ENCODE peak calls at places on chromosomes 5 and 9, in ten cellular contexts. One of them, this sample, is unnamed.

GRCh38 chr5:172107606-172108005 is 80.4 kb downstream of the STK10 start:
- DNase-seq in prostate gland: no peak
- DNase-seq in stomach: no peak
- DNase-seq in H1: no peak
- DNase-seq in GM23338: no peak
- DNase-seq in SJSA1: no peak
- DNase-seq in upper lobe of right lung: no peak
- DNase-seq in ovary: no peak
- DNase-seq in heart left ventricle: no peak
- DNase-seq in right atrium auricular region: no peak
- DNase-seq in this sample: no peak

GRCh38 chr9:93108301-93109041 is 12.5 kb downstream of the CARD19 start:
- DNase-seq in right atrium auricular region: no peak
- DNase-seq in heart left ventricle: no peak
- DNase-seq in ovary: peak
- DNase-seq in prostate gland: no peak
- DNase-seq in upper lobe of right lung: peak
- DNase-seq in H1: no peak
- DNase-seq in stomach: no peak
- DNase-seq in SJSA1: no peak
- DNase-seq in GM23338: no peak
- DNase-seq in this sample: peak

GRCh38 chr9:130607640-130608420 is 28.5 kb downstream of the FUBP3 start:
- DNase-seq in right atrium auricular region: no peak
- DNase-seq in GM23338: no peak
- DNase-seq in H1: no peak
- DNase-seq in upper lobe of right lung: no peak
- DNase-seq in ovary: no peak
- DNase-seq in stomach: no peak
- DNase-seq in SJSA1: no peak
- DNase-seq in prostate gland: no peak
- DNase-seq in heart left ventricle: no peak
- DNase-seq in this sample: no peak

GRCh38 chr5:113212244-113212920 is 222.4 kb downstream of the TSSK1B start:
- DNase-seq in prostate gland: no peak
- DNase-seq in upper lobe of right lung: no peak
- DNase-seq in heart left ventricle: peak
- DNase-seq in SJSA1: peak
- DNase-seq in right atrium auricular region: no peak
- DNase-seq in H1: no peak
- DNase-seq in GM23338: no peak
- DNase-seq in ovary: peak
- DNase-seq in stomach: no peak
- DNase-seq in this sample: no peak

GRCh38 chr5:62005551-62005950 is 300.5 kb upstream of the KIF2A start:
- DNase-seq in stomach: no peak
- DNase-seq in upper lobe of right lung: no peak
- DNase-seq in ovary: no peak
- DNase-seq in right atrium auricular region: no peak
- DNase-seq in heart left ventricle: no peak
- DNase-seq in prostate gland: no peak
- DNase-seq in GM23338: no peak
- DNase-seq in SJSA1: no peak
- DNase-seq in H1: no peak
- DNase-seq in this sample: no peak

GRCh38 chr5:134992148-134992547 is 24.4 kb downstream of the CATSPER3 start:
- DNase-seq in GM23338: no peak
- DNase-seq in SJSA1: no peak
- DNase-seq in right atrium auricular region: no peak
- DNase-seq in heart left ventricle: no peak
- DNase-seq in ovary: no peak
- DNase-seq in upper lobe of right lung: no peak
- DNase-seq in stomach: no peak
- DNase-seq in prostate gland: no peak
- DNase-seq in H1: no peak
- DNase-seq in this sample: no peak

GRCh38 chr9:116990592-116990991 is 303.5 kb downstream of the TRIM32 start:
- DNase-seq in upper lobe of right lung: no peak
- DNase-seq in H1: no peak
- DNase-seq in prostate gland: no peak
- DNase-seq in stomach: no peak
- DNase-seq in ovary: no peak
- DNase-seq in GM23338: no peak
- DNase-seq in right atrium auricular region: no peak
- DNase-seq in heart left ventricle: no peak
- DNase-seq in SJSA1: no peak
- DNase-seq in this sample: no peak

GRCh38 chr5:149803641-149804468 is 73.7 kb downstream of the PPARGC1B start:
- DNase-seq in right atrium auricular region: no peak
- DNase-seq in stomach: no peak
- DNase-seq in SJSA1: no peak
- DNase-seq in upper lobe of right lung: no peak
- DNase-seq in prostate gland: no peak
- DNase-seq in GM23338: no peak
- DNase-seq in H1: no peak
- DNase-seq in heart left ventricle: peak
- DNase-seq in ovary: peak
- DNase-seq in this sample: no peak

GRCh38 chr9:78144663-78145377 is 91.1 kb upstream of the CEP78 start:
- DNase-seq in SJSA1: no peak
- DNase-seq in GM23338: no peak
- DNase-seq in upper lobe of right lung: no peak
- DNase-seq in heart left ventricle: no peak
- DNase-seq in right atrium auricular region: no peak
- DNase-seq in prostate gland: no peak
- DNase-seq in stomach: no peak
- DNase-seq in H1: no peak
- DNase-seq in ovary: no peak
- DNase-seq in this sample: no peak

GRCh38 chr5:1130218-1130946 is 18.5 kb upstream of the SLC12A7 start:
- DNase-seq in SJSA1: no peak
- DNase-seq in upper lobe of right lung: peak
- DNase-seq in stomach: peak
- DNase-seq in heart left ventricle: no peak
- DNase-seq in GM23338: no peak
- DNase-seq in prostate gland: peak
- DNase-seq in H1: no peak
- DNase-seq in right atrium auricular region: no peak
- DNase-seq in ovary: no peak
- DNase-seq in this sample: peak

GRCh38 chr5:171630047-171630669 is 155.5 kb upstream of the SMIM23 start:
- DNase-seq in SJSA1: peak
- DNase-seq in right atrium auricular region: peak
- DNase-seq in upper lobe of right lung: peak
- DNase-seq in heart left ventricle: peak
- DNase-seq in prostate gland: peak
- DNase-seq in H1: peak
- DNase-seq in GM23338: peak
- DNase-seq in stomach: peak
- DNase-seq in ovary: peak
- DNase-seq in this sample: no peak

GRCh38 chr5:51387854-51388320 is 4.6 kb downstream of the ISL1 start:
- DNase-seq in upper lobe of right lung: no peak
- DNase-seq in stomach: peak
- DNase-seq in prostate gland: no peak
- DNase-seq in SJSA1: no peak
- DNase-seq in H1: no peak
- DNase-seq in ovary: no peak
- DNase-seq in heart left ventricle: no peak
- DNase-seq in right atrium auricular region: no peak
- DNase-seq in GM23338: peak
- DNase-seq in this sample: no peak

GRCh38 chr9:118362596-118362995 is 658.4 kb downstream of the TLR4 start:
- DNase-seq in upper lobe of right lung: no peak
- DNase-seq in stomach: no peak
- DNase-seq in ovary: no peak
- DNase-seq in SJSA1: no peak
- DNase-seq in heart left ventricle: no peak
- DNase-seq in H1: no peak
- DNase-seq in GM23338: no peak
- DNase-seq in prostate gland: no peak
- DNase-seq in right atrium auricular region: no peak
- DNase-seq in this sample: no peak

GRCh38 chr9:36402536-36402935 is 2.5 kb upstream of the RNF38 start:
- DNase-seq in stomach: no peak
- DNase-seq in heart left ventricle: no peak
- DNase-seq in ovary: no peak
- DNase-seq in right atrium auricular region: no peak
- DNase-seq in prostate gland: no peak
- DNase-seq in GM23338: peak
- DNase-seq in H1: no peak
- DNase-seq in SJSA1: no peak
- DNase-seq in upper lobe of right lung: no peak
- DNase-seq in this sample: no peak

GRCh38 chr9:36399980-36400331 is at the start of gene RNF38:
- DNase-seq in upper lobe of right lung: no peak
- DNase-seq in H1: no peak
- DNase-seq in prostate gland: no peak
- DNase-seq in stomach: no peak
- DNase-seq in GM23338: no peak
- DNase-seq in right atrium auricular region: no peak
- DNase-seq in heart left ventricle: no peak
- DNase-seq in ovary: no peak
- DNase-seq in SJSA1: no peak
- DNase-seq in this sample: no peak

GRCh38 chr9:36401179-36401740 is 1.2 kb upstream of the RNF38 start:
- DNase-seq in stomach: peak
- DNase-seq in right atrium auricular region: no peak
- DNase-seq in ovary: no peak
- DNase-seq in heart left ventricle: no peak
- DNase-seq in SJSA1: no peak
- DNase-seq in upper lobe of right lung: no peak
- DNase-seq in H1: no peak
- DNase-seq in prostate gland: peak
- DNase-seq in GM23338: peak
- DNase-seq in this sample: no peak

GRCh38 chr9:36400332-36401178 is 486 bp upstream of the RNF38 start:
- DNase-seq in SJSA1: peak
- DNase-seq in stomach: peak
- DNase-seq in H1: peak
- DNase-seq in heart left ventricle: peak
- DNase-seq in upper lobe of right lung: peak
- DNase-seq in right atrium auricular region: peak
- DNase-seq in ovary: peak
- DNase-seq in GM23338: peak
- DNase-seq in prostate gland: peak
- DNase-seq in this sample: peak

DNA sequence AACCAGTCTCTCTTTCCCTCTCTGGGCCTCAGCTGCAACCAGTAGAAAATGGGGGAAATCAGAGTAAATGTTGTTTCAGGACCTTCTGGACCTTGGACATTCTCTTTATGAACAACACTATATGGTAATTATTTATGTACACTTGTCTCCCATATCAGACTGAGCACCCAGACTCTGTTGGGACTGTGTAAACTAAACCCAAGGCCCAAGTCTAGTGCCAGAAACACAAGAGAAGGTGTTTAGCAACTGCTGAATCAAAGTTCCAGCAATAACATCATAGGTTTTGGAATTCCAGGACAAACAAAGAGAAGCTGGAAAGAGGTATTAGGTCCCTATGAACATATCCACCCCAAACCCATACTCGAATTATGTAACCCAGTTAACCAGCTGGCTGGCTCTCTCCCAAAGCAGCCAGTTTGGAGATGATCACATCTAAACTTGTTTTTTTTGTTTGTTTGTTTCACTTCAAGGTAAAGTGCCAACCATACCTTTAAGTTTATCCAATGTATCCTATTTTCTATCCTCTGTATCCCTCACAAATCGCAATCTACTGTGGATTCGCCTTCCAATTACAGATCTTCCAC is 1.9 kb upstream of the RNF38 start:
- DNase-seq in H1: no peak
- DNase-seq in GM23338: no peak
- DNase-seq in SJSA1: no peak
- DNase-seq in right atrium auricular region: no peak
- DNase-seq in ovary: no peak
- DNase-seq in stomach: no peak
- DNase-seq in prostate gland: no peak
- DNase-seq in upper lobe of right lung: no peak
- DNase-seq in heart left ventricle: no peak
- DNase-seq in this sample: no peak
- H3K27ac ChIP-seq in H1: no peak
- H3K27ac ChIP-seq in GM23338: peak
- H3K27ac ChIP-seq in SJSA1: no peak
- H3K27ac ChIP-seq in right atrium auricular region: no peak
- H3K27ac ChIP-seq in ovary: no peak
- H3K27ac ChIP-seq in stomach: no peak
- H3K27ac ChIP-seq in prostate gland: peak
- H3K27ac ChIP-seq in upper lobe of right lung: no peak
- H3K27ac ChIP-seq in heart left ventricle: no peak
- H3K27ac ChIP-seq in this sample: peak

GRCh38 chr5:15763754-15764153 is 263.8 kb downstream of the FBXL7 start:
- DNase-seq in ovary: no peak
- DNase-seq in stomach: no peak
- DNase-seq in heart left ventricle: no peak
- DNase-seq in GM23338: no peak
- DNase-seq in right atrium auricular region: no peak
- DNase-seq in SJSA1: no peak
- DNase-seq in upper lobe of right lung: no peak
- DNase-seq in prostate gland: no peak
- DNase-seq in H1: no peak
- DNase-seq in this sample: no peak
- H3K4me3 ChIP-seq in ovary: no peak
- H3K4me3 ChIP-seq in stomach: no peak
- H3K4me3 ChIP-seq in heart left ventricle: no peak
- H3K4me3 ChIP-seq in GM23338: no peak
- H3K4me3 ChIP-seq in right atrium auricular region: no peak
- H3K4me3 ChIP-seq in SJSA1: no peak
- H3K4me3 ChIP-seq in upper lobe of right lung: no peak
- H3K4me3 ChIP-seq in prostate gland: no peak
- H3K4me3 ChIP-seq in H1: no peak
- H3K4me3 ChIP-seq in this sample: no peak

DNA sequence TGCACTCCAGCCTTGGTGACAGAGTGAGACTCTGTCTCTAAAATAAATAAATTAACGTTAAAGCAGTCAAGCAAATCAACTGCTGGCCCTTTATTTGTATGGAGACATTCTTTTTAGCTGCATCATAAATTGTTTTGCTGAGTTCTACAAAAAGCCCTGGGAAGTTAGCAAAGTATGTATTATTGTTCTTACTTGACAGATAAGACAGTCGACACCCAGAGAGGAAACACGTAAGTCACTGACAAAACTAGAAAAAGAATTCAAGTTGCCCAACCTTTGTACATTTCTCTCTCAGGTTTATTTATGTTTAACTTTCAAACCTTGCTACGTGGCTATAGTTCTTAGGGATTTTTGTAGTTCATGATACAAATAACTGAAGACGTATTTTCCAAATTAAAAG is 40.4 kb upstream of the MACIR start:
- DNase-seq in SJSA1: peak
- DNase-seq in GM23338: no peak
- DNase-seq in stomach: no peak
- DNase-seq in right atrium auricular region: no peak
- DNase-seq in ovary: no peak
- DNase-seq in heart left ventricle: no peak
- DNase-seq in prostate gland: no peak
- DNase-seq in H1: no peak
- DNase-seq in upper lobe of right lung: no peak
- DNase-seq in this sample: no peak
- H3K27ac ChIP-seq in SJSA1: peak
- H3K27ac ChIP-seq in GM23338: no peak
- H3K27ac ChIP-seq in stomach: no peak
- H3K27ac ChIP-seq in right atrium auricular region: no peak
- H3K27ac ChIP-seq in ovary: no peak
- H3K27ac ChIP-seq in heart left ventricle: no peak
- H3K27ac ChIP-seq in prostate gland: no peak
- H3K27ac ChIP-seq in H1: no peak
- H3K27ac ChIP-seq in upper lobe of right lung: no peak
- H3K27ac ChIP-seq in this sample: no peak

GRCh38 chr9:36166150-36166927 is 2.8 kb upstream of the CCIN start:
- DNase-seq in GM23338: peak
- DNase-seq in upper lobe of right lung: peak
- DNase-seq in stomach: peak
- DNase-seq in SJSA1: peak
- DNase-seq in right atrium auricular region: peak
- DNase-seq in heart left ventricle: peak
- DNase-seq in H1: peak
- DNase-seq in ovary: peak
- DNase-seq in prostate gland: peak
- DNase-seq in this sample: peak
- H3K4me3 ChIP-seq in GM23338: peak
- H3K4me3 ChIP-seq in upper lobe of right lung: peak
- H3K4me3 ChIP-seq in stomach: peak
- H3K4me3 ChIP-seq in SJSA1: peak
- H3K4me3 ChIP-seq in right atrium auricular region: peak
- H3K4me3 ChIP-seq in heart left ventricle: peak
- H3K4me3 ChIP-seq in H1: peak
- H3K4me3 ChIP-seq in ovary: peak
- H3K4me3 ChIP-seq in prostate gland: peak
- H3K4me3 ChIP-seq in this sample: peak

This sample was measured in pancreas.